ENCODE peak calls at places on chromosomes 16 and 17, in seven cellular contexts. K is SK-N-SH, E is OCI-LY7, B is HCT116, G is hepatocyte, I is PC-3, M is MM.1S. R is an unnamed sample.

GRCh38 chr17:60390881-60391418 is 983 bp downstream of the USP32 start:
- DNase-seq in I (peak; percentile 47), E (peak; percentile 35), K (peak; percentile 77), G (peak; percentile 49), B (no peak), M (no peak), R (peak; percentile 48)

GRCh38 chr17:68346448-68346847 is 55.2 kb downstream of the ARSG start:
- DNase-seq in I (no peak), E (peak; percentile 99), K (no peak), M (no peak), B (no peak), G (no peak), R (peak; percentile 60)

GRCh38 chr17:3959295-3959899 is 4.8 kb downstream of the ATP2A3 start:
- DNase-seq in M (no peak), K (no peak), E (no peak), G (peak; percentile 78), B (no peak), I (peak; percentile 82), R (no peak)

GRCh38 chr16:59593256-59593655 is 859.1 kb upstream of the GOT2 start:
- DNase-seq in G (no peak), E (no peak), K (no peak), I (peak; percentile 31), M (no peak), B (no peak), R (no peak)

GRCh38 chr17:82138511-82138992 is 40.5 kb upstream of the FASN start:
- DNase-seq in E (no peak), I (no peak), G (no peak), K (peak; percentile 17), B (no peak), M (no peak), R (no peak)

GRCh38 chr17:29019475-29020181 is 13.8 kb upstream of the SEZ6 start:
- DNase-seq in M (no peak), K (no peak), E (no peak), G (peak; percentile 17), I (no peak), B (no peak), R (peak; percentile 63)

GRCh38 chr17:79926308-79927135 is 87.3 kb upstream of the CBX4 start:
- DNase-seq in M (no peak), G (no peak), B (no peak), I (no peak), E (no peak), K (no peak), R (no peak)

GRCh38 chr16:17408296-17408695 is 62.5 kb downstream of the XYLT1 start:
- DNase-seq in G (no peak), I (no peak), M (no peak), K (no peak), B (no peak), E (no peak), R (no peak)

GRCh38 chr16:3027983-3028715 is 4.3 kb downstream of the THOC6 start:
- DNase-seq in M (peak; percentile 90), E (peak; percentile 90), K (peak; percentile 95), G (peak; percentile 95), I (peak; percentile 90), B (peak; percentile 62), R (peak; percentile 96)

GRCh38 chr16:23676924-23677480 is 1.7 kb upstream of the PLK1 start:
- DNase-seq in I (peak; percentile 33), B (no peak), G (peak; percentile 34), M (no peak), K (no peak), E (no peak), R (no peak)

GRCh38 chr17:42072323-42073187 is 22.2 kb upstream of the C17orf113 start:
- DNase-seq in I (no peak), K (peak; percentile 83), G (peak; percentile 69), B (no peak), M (no peak), E (peak; percentile 39), R (peak; percentile 79)

GRCh38 chr17:17884281-17885028 is 47.7 kb upstream of the SREBF1 start:
- DNase-seq in B (no peak), M (no peak), E (no peak), K (no peak), I (no peak), G (no peak), R (no peak)

GRCh38 chr16:47888142-47888541 is 267.7 kb downstream of the ABCC12 start:
- DNase-seq in M (no peak), G (peak; percentile 32), B (no peak), E (no peak), K (no peak), I (peak; percentile 82), R (peak; percentile 23)

GRCh38 chr16:12819126-12820117 is 15.7 kb upstream of the CPPED1 start:
- DNase-seq in E (peak; percentile 81), G (peak; percentile 63), I (peak; percentile 63), K (peak; percentile 61), B (peak; percentile 50), M (peak; percentile 34), R (peak; percentile 72)

GRCh38 chr16:64615647-64616280 is 506.1 kb downstream of the CDH11 start:
- DNase-seq in M (peak; percentile 50), I (no peak), E (no peak), B (no peak), K (no peak), G (peak; percentile 26), R (peak; percentile 78)

GRCh38 chr17:27994586-27994985 is 47.9 kb upstream of the NLK start:
- DNase-seq in B (no peak), I (no peak), K (no peak), E (no peak), G (no peak), M (no peak), R (no peak)

GRCh38 chr17:14427914-14428639 is 127.2 kb downstream of the HS3ST3B1 start:
- DNase-seq in M (peak; percentile 51), G (no peak), I (no peak), E (peak; percentile 92), K (no peak), B (no peak), R (no peak)

GRCh38 chr16:79808731-79809130 is 208.2 kb upstream of the MAF start:
- DNase-seq in K (no peak), G (no peak), M (no peak), I (no peak), E (no peak), B (no peak), R (no peak)

GRCh38 chr17:67152824-67153223 is 92.2 kb downstream of the HELZ start:
- DNase-seq in M (no peak), G (no peak), E (no peak), I (no peak), K (no peak), B (no peak), R (no peak)

GRCh38 chr17:75814021-75814395 is 29.4 kb downstream of the UNK start:
- DNase-seq in M (no peak), E (no peak), I (no peak), K (no peak), B (no peak), G (no peak), R (no peak)

GRCh38 chr16:81632392-81633146 is 146.5 kb upstream of the PLCG2 start:
- DNase-seq in B (peak; percentile 93), K (no peak), G (peak; percentile 62), I (peak; percentile 85), M (no peak), E (no peak), R (no peak)

GRCh38 chr17:41168121-41168520 is at the start of gene KRTAP4-3:
- DNase-seq in M (no peak), B (no peak), I (no peak), G (no peak), K (no peak), E (no peak), R (no peak)

GRCh38 chr16:55499951-55500350 is 8.9 kb upstream of the LPCAT2 start:
- DNase-seq in K (no peak), I (peak; percentile 78), B (peak; percentile 41), E (no peak), G (peak; percentile 68), M (no peak), R (peak; percentile 49)
- TF ChIP-seq CTCF in K (no peak), I (no peak), B (no peak), E (no peak), G (no peak), M (no peak), R (no peak)

DNA sequence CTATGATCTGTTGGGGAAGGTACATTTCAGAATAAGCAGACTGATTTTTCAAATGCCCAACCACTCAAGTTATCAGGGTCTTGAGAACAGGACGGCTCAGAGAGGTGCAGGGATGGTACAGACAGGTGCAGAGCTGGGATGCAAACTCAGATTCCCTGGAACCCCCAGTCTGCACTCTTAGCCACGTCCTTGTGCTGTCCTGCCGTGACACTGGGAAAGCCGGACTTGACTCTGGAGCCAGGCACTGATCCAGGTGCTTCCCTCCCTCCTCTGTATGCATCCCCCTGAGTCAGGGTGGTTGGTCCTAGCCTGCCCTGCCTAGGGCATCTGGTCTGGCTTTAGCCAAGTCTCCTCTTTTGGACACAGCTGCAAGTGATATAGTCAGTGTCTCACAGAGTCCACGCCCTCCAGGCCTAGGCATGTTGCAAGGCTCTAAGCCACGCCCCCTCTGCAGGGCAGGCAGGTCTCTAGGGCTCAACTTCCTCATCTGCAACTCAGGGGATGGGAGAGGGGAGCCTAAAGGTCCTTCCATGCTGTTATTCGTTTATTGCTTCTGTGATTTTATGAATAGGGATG is 97.4 kb downstream of the SDK2 start:
- DNase-seq in E (peak; percentile 95), K (peak; percentile 85), B (peak; percentile 12), M (peak; percentile 18), G (peak; percentile 78), I (peak; percentile 31), R (peak; percentile 70)
- TF ChIP-seq EZH2phosphoT487 in E (no peak), K (no peak), B (no peak), M (no peak), G (no peak), I (no peak), R (no peak)

GRCh38 chr16:971582-971905 is 760 bp upstream of the LMF1 start:
- DNase-seq in I (no peak), M (no peak), G (no peak), B (no peak), E (no peak), K (no peak), R (no peak)

GRCh38 chr16:970766-971581 is at the start of gene LMF1:
- DNase-seq in E (peak; percentile 93), K (peak; percentile 100), G (peak; percentile 96), I (peak; percentile 83), B (peak; percentile 68), M (peak; percentile 74), R (peak; percentile 96)

GRCh38 chr16:972316-973002 is 1.7 kb upstream of the LMF1 start:
- DNase-seq in I (no peak), G (no peak), K (no peak), B (no peak), M (no peak), E (no peak), R (peak; percentile 85)

GRCh38 chr16:973366-973765 is 2.6 kb upstream of the LMF1 start:
- DNase-seq in I (no peak), M (no peak), G (no peak), B (no peak), K (no peak), E (no peak), R (no peak)

GRCh38 chr16:971981-972315 is 1.2 kb upstream of the LMF1 start:
- DNase-seq in M (no peak), E (no peak), I (no peak), B (no peak), K (no peak), G (no peak), R (no peak)
- H3K9me3 ChIP-seq in M (no peaks in the 10 kb centered on the region), E (no peaks in the 10 kb centered on the region), I (no peaks in the 10 kb centered on the region), B (no peaks in the 10 kb centered on the region), K (no peaks in the 10 kb centered on the region), G (no peaks in the 10 kb centered on the region), R (no peaks in the 10 kb centered on the region)

DNA sequence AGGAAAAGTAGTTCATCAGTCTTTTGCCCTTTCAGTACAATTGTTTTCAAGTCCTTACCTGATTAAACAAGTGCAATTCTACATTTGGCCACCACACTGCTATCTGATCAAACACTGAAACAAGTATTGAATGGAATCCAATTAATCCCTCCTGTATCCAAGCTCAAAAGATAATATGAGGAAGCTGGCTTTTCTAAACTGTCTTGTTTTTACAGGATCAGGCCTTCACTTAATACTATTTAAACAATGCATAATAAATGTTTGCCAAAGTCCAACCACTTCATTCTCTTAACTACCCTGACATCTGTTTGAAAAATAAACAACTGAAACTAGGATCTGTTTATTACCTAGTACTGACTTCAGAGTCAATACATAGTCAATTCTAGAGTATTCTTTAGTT is 131.6 kb downstream of the MRTFB start:
- DNase-seq in I (peak; percentile 19), E (no peak), M (no peak), G (peak; percentile 31), K (peak; percentile 51), B (peak; percentile 10), R (peak; percentile 23)
- TF ChIP-seq CTCF in I (peak; percentile 48), E (peak; percentile 60), M (peak; percentile 35), G (no peak), K (peak; percentile 44), B (peak; percentile 36), R (peak; percentile 37)